ENCODE peak calls at places on chromosomes 4 and X, in six cellular contexts. B, K, L, Y, A and W are unnamed samples.

GRCh38 chrX:119880552-119881437 is 9.2 kb downstream of the NDUFA1 start:
- DNase-seq in B (peak), K (peak), L (no peak), Y (no peak), A (peak), W (peak)

GRCh38 chr4:73619351-73619750 is 885 bp downstream of the RASSF6 start:
- DNase-seq in B (no peak), K (no peak), L (no peak), Y (no peak), A (peak), W (no peak)

GRCh38 chr4:52554606-52555355 is 104.3 kb downstream of the USP46 start:
- DNase-seq in B (no peak), K (no peak), L (no peak), Y (no peak), A (no peak), W (no peak)

GRCh38 chr4:13966241-13967195 is 339.0 kb upstream of the BOD1L1 start:
- DNase-seq in B (peak), K (no peak), L (no peak), Y (no peak), A (no peak), W (no peak)

GRCh38 chrX:10582215-10582733 is 38.1 kb downstream of the MID1 start:
- DNase-seq in B (peak), K (no peak), L (no peak), Y (no peak), A (no peak), W (no peak)

GRCh38 chrX:13081385-13082285 is 37.2 kb upstream of the FAM9C start:
- DNase-seq in B (peak), K (no peak), L (no peak), Y (no peak), A (no peak), W (no peak)

GRCh38 chrX:39551748-39552147 is 546.0 kb downstream of the BCOR start:
- DNase-seq in B (no peak), K (no peak), L (no peak), Y (no peak), A (no peak), W (no peak)

GRCh38 chr4:2830632-2831610 is 12.7 kb upstream of the ADD1 start:
- DNase-seq in B (no peak), K (no peak), L (no peak), Y (no peak), A (no peak), W (no peak)

GRCh38 chrX:39869846-39870601 is 227.7 kb downstream of the BCOR start:
- DNase-seq in B (peak), K (no peak), L (no peak), Y (peak), A (no peak), W (no peak)

GRCh38 chr4:166965562-166965961 is 268.7 kb downstream of the SPOCK3 start:
- DNase-seq in B (no peak), K (no peak), L (no peak), Y (no peak), A (no peak), W (no peak)

GRCh38 chr4:156344397-156344796 is 390.7 kb upstream of the CTSO start:
- DNase-seq in B (no peak), K (no peak), L (no peak), Y (no peak), A (no peak), W (no peak)

GRCh38 chr4:46329118-46329976 is 60.6 kb downstream of the GABRA2 start:
- DNase-seq in B (peak), K (peak), L (peak), Y (no peak), A (peak), W (peak)

GRCh38 chrX:45502396-45502795 is 301.7 kb upstream of the DIPK2B start:
- DNase-seq in B (peak), K (no peak), L (no peak), Y (no peak), A (no peak), W (no peak)

GRCh38 chr4:67886281-67886680 is 2.5 kb upstream of the TMPRSS11D start:
- DNase-seq in B (peak), K (no peak), L (no peak), Y (no peak), A (no peak), W (no peak)

GRCh38 chr4:157043131-157043530 is 32.8 kb upstream of the GLRB start:
- DNase-seq in B (peak), K (no peak), L (peak), Y (no peak), A (no peak), W (no peak)

GRCh38 chr4:111506706-111507105 is 638.5 kb upstream of the FAM241A start:
- DNase-seq in B (peak), K (no peak), L (no peak), Y (no peak), A (no peak), W (no peak)

GRCh38 chrX:49251325-49251724 is 13.2 kb downstream of the FOXP3 start:
- DNase-seq in B (no peak), K (no peak), L (no peak), Y (no peak), A (no peak), W (no peak)

GRCh38 chrX:13937370-13938052 is 92.2 kb downstream of the GEMIN8 start:
- DNase-seq in B (peak), K (no peak), L (no peak), Y (no peak), A (peak), W (peak)

GRCh38 chr4:189548484-189549160 is 392.1 kb upstream of the FRG1 start:
- DNase-seq in B (no peak), K (no peak), L (no peak), Y (no peak), A (no peak), W (no peak)

GRCh38 chrX:65706041-65706828 is 38.8 kb downstream of the MSN start:
- DNase-seq in B (peak), K (no peak), L (peak), Y (peak), A (no peak), W (no peak)

GRCh38 chrX:29926056-29926455 is 289.3 kb upstream of the MAGEB2 start:
- DNase-seq in B (no peak), K (no peak), L (no peak), Y (no peak), A (no peak), W (no peak)

GRCh38 chr4:152896819-152897218 is 39.3 kb upstream of the FHDC1 start:
- DNase-seq in B (peak), K (no peak), L (no peak), Y (no peak), A (no peak), W (no peak)

GRCh38 chrX:152157042-152157441 is 18.7 kb upstream of the MAGEA10 start:
- DNase-seq in B (no peak), K (no peak), L (no peak), Y (no peak), A (no peak), W (no peak)

GRCh38 chr4:155578219-155578618 is 88.4 kb upstream of the GUCY1A1 start:
- DNase-seq in B (peak), K (no peak), L (no peak), Y (no peak), A (no peak), W (no peak)

GRCh38 chr4:184437988-184438774 is 36.2 kb downstream of the IRF2 start:
- DNase-seq in B (no peak), K (no peak), L (no peak), Y (no peak), A (peak), W (no peak)

GRCh38 chr4:95231713-95232112 is 317.1 kb downstream of the UNC5C start:
- DNase-seq in B (no peak), K (no peak), L (no peak), Y (no peak), A (no peak), W (no peak)

GRCh38 chr4:173185832-173186545 is 17.4 kb downstream of the GALNT7 start:
- DNase-seq in B (no peak), K (peak), L (no peak), Y (no peak), A (no peak), W (peak)

GRCh38 chr4:165740911-165741310 is 132.1 kb upstream of the TLL1 start:
- DNase-seq in B (no peak), K (no peak), L (no peak), Y (no peak), A (no peak), W (no peak)

GRCh38 chr4:10074076-10074766 is 42.4 kb downstream of the WDR1 start:
- DNase-seq in B (no peak), K (no peak), L (no peak), Y (no peak), A (no peak), W (no peak)

GRCh38 chr4:174332741-174333493 is 49.2 kb downstream of the CEP44 start:
- DNase-seq in B (peak), K (no peak), L (no peak), Y (no peak), A (no peak), W (no peak)

GRCh38 chr4:163164591-163164990 is 2.1 kb downstream of the NAF1 start:
- DNase-seq in B (peak), K (no peak), L (no peak), Y (no peak), A (no peak), W (no peak)

GRCh38 chr4:122458625-122459024 is 2.1 kb upstream of the IL2 start:
- DNase-seq in B (no peak), K (no peak), L (no peak), Y (no peak), A (no peak), W (no peak)

GRCh38 chr4:139975830-139976272 is 178.1 kb downstream of the MAML3 start:
- DNase-seq in B (peak), K (no peak), L (no peak), Y (no peak), A (no peak), W (no peak)

GRCh38 chr4:23728393-23728792 is 161.5 kb downstream of the PPARGC1A start:
- DNase-seq in B (peak), K (no peak), L (no peak), Y (no peak), A (no peak), W (no peak)

GRCh38 chr4:4852591-4853362 is 6.7 kb upstream of the MSX1 start:
- DNase-seq in B (peak), K (no peak), L (no peak), Y (no peak), A (peak), W (peak)

GRCh38 chr4:83599183-83599582 is 63.3 kb downstream of the GPAT3 start:
- DNase-seq in B (peak), K (peak), L (no peak), Y (no peak), A (no peak), W (no peak)

GRCh38 chr4:73816814-73817213 is 19.7 kb upstream of the CXCL6 start:
- DNase-seq in B (peak), K (no peak), L (no peak), Y (no peak), A (no peak), W (no peak)

GRCh38 chr4:138182838-138183426 is 59.2 kb downstream of the SLC7A11 start:
- DNase-seq in B (peak), K (no peak), L (peak), Y (no peak), A (peak), W (peak)